ENCODE peak calls at places on chromosomes 5 and 9, in five cellular contexts. Z is naive thymus-derived CD4-positive, alpha-beta T cell; K is OCI-M1; O is AG09309; L is hepatocyte. W is an unnamed sample.
A peak's percentile ranks its signal among the peaks of the same experiment; 100 is the strongest.

GRCh38 chr9:107839371-107839770 is 349.8 kb upstream of the KLF4 start:
- DNase-seq in Z (no peak), K (no peak), O (no peak), L (no peak), W (no peak)

GRCh38 chr5:143126121-143127019 is 277.1 kb downstream of the NR3C1 start:
- DNase-seq in Z (no peak), K (no peak), O (no peak), L (no peak), W (peak; percentile 86)

GRCh38 chr9:110189001-110189400 is 19.0 kb downstream of the C9orf152 start:
- DNase-seq in Z (no peak), K (no peak), O (no peak), L (peak; percentile 41), W (no peak)

GRCh38 chr9:134384811-134385479 is 58.7 kb downstream of the RXRA start:
- DNase-seq in Z (no peak), K (no peak), O (no peak), L (no peak), W (no peak)

GRCh38 chr9:117103711-117104110 is 311.1 kb downstream of the ASTN2 start:
- DNase-seq in Z (no peak), K (peak; percentile 35), O (no peak), L (no peak), W (no peak)

GRCh38 chr9:36827593-36827992 is 206.5 kb downstream of the PAX5 start:
- DNase-seq in Z (no peak), K (no peak), O (no peak), L (no peak), W (no peak)

GRCh38 chr9:30765318-30765717 is 1619.1 kb upstream of the ACO1 start:
- DNase-seq in Z (no peak), K (no peak), O (no peak), L (no peak), W (no peak)

GRCh38 chr9:127780126-127780885 is 1.8 kb upstream of the SH2D3C start:
- DNase-seq in Z (no peak), K (no peak), O (no peak), L (no peak), W (no peak)

GRCh38 chr5:10567181-10567591 is 3.3 kb downstream of the ANKRD33B start:
- DNase-seq in Z (no peak), K (no peak), O (no peak), L (no peak), W (no peak)

GRCh38 chr9:89953824-89954223 is 349.0 kb downstream of the GADD45G start:
- DNase-seq in Z (no peak), K (no peak), O (no peak), L (no peak), W (no peak)

GRCh38 chr5:35063386-35063785 is 15.6 kb upstream of the AGXT2 start:
- DNase-seq in Z (no peak), K (no peak), O (no peak), L (no peak), W (no peak)

GRCh38 chr9:100595391-100596199 is 17.7 kb downstream of the CAVIN4 start:
- DNase-seq in Z (peak; percentile 51), K (peak; percentile 84), O (no peak), L (peak; percentile 77), W (peak; percentile 80)

GRCh38 chr5:74766348-74766886 is 500 bp downstream of the GFM2 start:
- DNase-seq in Z (no peak), K (peak; percentile 76), O (peak; percentile 33), L (peak; percentile 32), W (peak; percentile 80)

GRCh38 chr9:20538956-20539355 is 83.3 kb downstream of the MLLT3 start:
- DNase-seq in Z (no peak), K (peak; percentile 43), O (no peak), L (no peak), W (no peak)

GRCh38 chr9:38671748-38672147 is 48.2 kb downstream of the FAM240B start:
- DNase-seq in Z (no peak), K (no peak), O (no peak), L (no peak), W (no peak)

GRCh38 chr5:175290379-175290778 is 153.6 kb downstream of the DRD1 start:
- DNase-seq in Z (no peak), K (no peak), O (no peak), L (no peak), W (no peak)

GRCh38 chr9:136882109-136882946 is 4.0 kb upstream of the TRAF2 start:
- DNase-seq in Z (peak; percentile 58), K (peak; percentile 80), O (peak; percentile 32), L (peak; percentile 87), W (peak; percentile 58)

GRCh38 chr9:21153688-21154608 is 12.3 kb upstream of the IFNW1 start:
- DNase-seq in Z (peak; percentile 2), K (peak; percentile 78), O (no peak), L (peak; percentile 13), W (no peak)

GRCh38 chr9:107733530-107733907 is 243.9 kb upstream of the KLF4 start:
- DNase-seq in Z (no peak), K (peak; percentile 52), O (no peak), L (no peak), W (no peak)

GRCh38 chr5:120985526-120985925 is 521.4 kb downstream of the PRR16 start:
- DNase-seq in Z (no peak), K (no peak), O (no peak), L (no peak), W (no peak)

GRCh38 chr5:52799358-52799982 is 11.8 kb downstream of the ITGA1 start:
- DNase-seq in Z (no peak), K (no peak), O (peak; percentile 52), L (peak; percentile 66), W (peak; percentile 63)

GRCh38 chr9:97786341-97786740 is 66.7 kb upstream of the FOXE1 start:
- DNase-seq in Z (no peak), K (no peak), O (no peak), L (no peak), W (no peak)

GRCh38 chr9:96158909-96159575 is 142.9 kb downstream of the HSD17B3 start:
- DNase-seq in Z (no peak), K (no peak), O (no peak), L (no peak), W (no peak)

GRCh38 chr5:154373729-154374179 is 72.0 kb upstream of the SAP30L start:
- DNase-seq in Z (no peak), K (peak; percentile 95), O (no peak), L (no peak), W (no peak)

GRCh38 chr5:150299571-150300327 is 3.0 kb downstream of the ARSI start:
- DNase-seq in Z (no peak), K (no peak), O (peak; percentile 21), L (no peak), W (no peak)

GRCh38 chr5:80076131-80077101 is 41.3 kb downstream of the THBS4 start:
- DNase-seq in Z (no peak), K (peak; percentile 52), O (no peak), L (no peak), W (no peak)

GRCh38 chr5:16803831-16804230 is 132.3 kb downstream of the MYO10 start:
- DNase-seq in Z (no peak), K (no peak), O (no peak), L (no peak), W (no peak)

GRCh38 chr5:31758803-31759425 is 120.0 kb downstream of the PDZD2 start:
- DNase-seq in Z (no peak), K (no peak), O (no peak), L (no peak), W (no peak)